ENCODE peak calls at places on chromosome X, in eight cellular contexts. J is Calu3; W is endodermal cell; H is GM04504; U is left ventricle myocardium inferior; L is activated T-helper 9 cell treated with anti-CD3 and anti-CD28 coated beads, Interleukin-2, amount 50 U/mL, for 16 hours; Q is stimulated activated CD4-positive, alpha-beta T cell treated with anti-CD3 and anti-CD28 coated beads, Interleukin-1b, Interleukin-23, amount 100 ng/mL, for 1 hour; B is heart left ventricle. Y is an unnamed sample.

GRCh38 chrX:37638047-37638446 is 47.5 kb upstream of the XK start:
- DNase-seq in J (no peak), W (no peak), H (no peak), U (no peak), L (no peak), Q (no peak), B (no peak), Y (no peak)

GRCh38 chrX:9318213-9318612 is 146.6 kb upstream of the TBL1X start:
- DNase-seq in J (no peak), W (no peak), H (no peak), U (no peak), L (no peak), Q (no peak), B (no peak), Y (no peak)

GRCh38 chrX:71534773-71535544 is 2.1 kb downstream of the OGT start:
- DNase-seq in J (no peak), W (no peak), H (no peak), U (no peak), L (no peak), Q (no peak), B (no peak), Y (no peak)

GRCh38 chrX:121333942-121334341 is 286.5 kb downstream of the GLUD2 start:
- DNase-seq in J (no peak), W (no peak), H (no peak), U (no peak), L (no peak), Q (no peak), B (no peak), Y (no peak)

GRCh38 chrX:1521459-1521956 is 15.5 kb downstream of the P2RY8 start:
- DNase-seq in J (no peak), W (peak; percentile 75), H (no peak), U (no peak), L (peak; percentile 43), Q (no peak), B (no peak), Y (no peak)

GRCh38 chrX:133045986-133046385 is 50.9 kb downstream of the USP26 start:
- DNase-seq in J (peak; percentile 27), W (no peak), H (no peak), U (no peak), L (no peak), Q (no peak), B (no peak), Y (no peak)

GRCh38 chrX:120791013-120791643 is 84.5 kb downstream of the CT47B1 start:
- DNase-seq in J (peak; percentile 58), W (no peak), H (peak; percentile 55), U (peak; percentile 38), L (no peak), Q (no peak), B (peak; percentile 13), Y (peak; percentile 36)

GRCh38 chrX:45186643-45187026 is 14.0 kb downstream of the DIPK2B start:
- DNase-seq in J (no peak), W (no peak), H (no peak), U (no peak), L (no peak), Q (no peak), B (no peak), Y (no peak)

GRCh38 chrX:6184900-6185515 is 43.7 kb downstream of the NLGN4X start:
- DNase-seq in J (no peak), W (no peak), H (no peak), U (no peak), L (no peak), Q (no peak), B (no peak), Y (no peak)

GRCh38 chrX:49999048-49999447 is 76.7 kb downstream of the CLCN5 start:
- DNase-seq in J (no peak), W (no peak), H (no peak), U (no peak), L (no peak), Q (no peak), B (no peak), Y (no peak)

GRCh38 chrX:153336988-153337387 is 3.0 kb downstream of the ZNF275 start:
- DNase-seq in J (no peak), W (no peak), H (no peak), U (no peak), L (no peak), Q (no peak), B (no peak), Y (no peak)

GRCh38 chrX:109840585-109840984 is 107.5 kb upstream of the ACSL4 start:
- DNase-seq in J (peak; percentile 35), W (no peak), H (peak; percentile 72), U (no peak), L (no peak), Q (no peak), B (peak; percentile 19), Y (no peak)

GRCh38 chrX:148609766-148610698 is 109.6 kb downstream of the AFF2 start:
- DNase-seq in J (peak; percentile 70), W (peak; percentile 71), H (no peak), U (no peak), L (no peak), Q (no peak), B (no peak), Y (no peak)

GRCh38 chrX:115372026-115372610 is 82.6 kb downstream of the LUZP4 start:
- DNase-seq in J (no peak), W (peak; percentile 57), H (peak; percentile 31), U (no peak), L (no peak), Q (no peak), B (no peak), Y (no peak)

GRCh38 chrX:119826399-119826959 is 26.3 kb downstream of the UPF3B start:
- DNase-seq in J (no peak), W (no peak), H (no peak), U (no peak), L (no peak), Q (no peak), B (no peak), Y (no peak)

GRCh38 chrX:42396136-42396535 is 381.8 kb downstream of the PPP1R2C start:
- DNase-seq in J (no peak), W (no peak), H (no peak), U (no peak), L (no peak), Q (no peak), B (no peak), Y (no peak)